ENCODE peak calls at places on chromosome 1, in eight cellular contexts. L is memory B cell, E is HT1080, H is pancreas, P is left colon, Y is hepatocyte, O is ELR, T is hippocampal formation. J is an unnamed sample.

GRCh38 chr1:174556392-174556791 is 108.6 kb downstream of the GPR52 start:
- DNase-seq in L (no peak), E (peak; percentile 5), H (no peak), T (no peak), P (no peak), Y (no peak), O (no peak), J (no peak)

GRCh38 chr1:170620164-170620563 is 43.8 kb upstream of the PRRX1 start:
- DNase-seq in T (no peak), Y (no peak), P (no peak), E (no peak), L (no peak), H (no peak), O (peak; percentile 39), J (no peak)

GRCh38 chr1:204566583-204566955 is 50.4 kb downstream of the MDM4 start:
- DNase-seq in L (no peak), O (no peak), E (no peak), Y (no peak), P (no peak), T (no peak), H (no peak), J (no peak)

GRCh38 chr1:171506525-171507304 is 21.4 kb downstream of the PRRC2C start:
- DNase-seq in P (no peak), E (no peak), Y (no peak), L (no peak), T (no peak), O (no peak), H (no peak), J (no peak)

GRCh38 chr1:11729155-11729497 is 6.8 kb upstream of the AGTRAP start:
- DNase-seq in P (no peak), Y (no peak), E (no peak), H (no peak), O (no peak), L (no peak), T (no peak), J (no peak)

GRCh38 chr1:72649974-72650373 is 367.6 kb upstream of the NEGR1 start:
- DNase-seq in E (no peak), O (peak; percentile 8), P (no peak), T (no peak), L (no peak), Y (no peak), H (no peak), J (no peak)

GRCh38 chr1:152461544-152461943 is 47.5 kb upstream of the CRNN start:
- DNase-seq in E (peak; percentile 46), Y (no peak), O (peak; percentile 78), T (peak; percentile 8), L (peak; percentile 61), H (peak; percentile 43), P (peak; percentile 46), J (peak; percentile 35)

GRCh38 chr1:55338448-55338820 is 123.3 kb upstream of the USP24 start:
- DNase-seq in O (no peak), Y (no peak), T (no peak), H (no peak), L (no peak), P (no peak), E (no peak), J (no peak)

GRCh38 chr1:21262282-21263051 is 27.8 kb downstream of the ECE1 start:
- DNase-seq in Y (peak; percentile 85), E (peak; percentile 86), O (peak; percentile 83), T (no peak), P (no peak), L (no peak), H (peak; percentile 85), J (no peak)